ENCODE peak calls at places on chromosomes 7 and 10, in ten cellular contexts. A is B cell; J is HTR-8/SVneo; D is hepatocyte; H is activated gamma-delta T cell treated with anti-CD3 and anti-CD28 coated beads, Interleukin-2, amount 50 U/mL, for 16 hours; V is body of pancreas; I is cardiac septum; N is MM.1S; X is anterior cingulate cortex; L is adipocyte. E is an unnamed sample.

GRCh38 chr7:128145191-128145590 is 95.9 kb upstream of the LEP start:
- DNase-seq in H (no peak), I (no peak), L (no peak), X (no peak), V (no peak), N (no peak), J (no peak), D (no peak), A (no peak), E (no peak)

GRCh38 chr7:135253851-135254815 is 20.5 kb downstream of the STRA8 start:
- DNase-seq in H (no peak), V (no peak), N (no peak), J (peak), X (peak), I (peak), D (peak), L (peak), A (no peak), E (no peak)

GRCh38 chr7:139733751-139734150 is 44.0 kb downstream of the HIPK2 start:
- DNase-seq in X (no peak), H (no peak), J (no peak), I (no peak), V (no peak), A (no peak), L (no peak), D (no peak), N (no peak), E (no peak)

GRCh38 chr10:15189133-15189881 is 20.8 kb upstream of the NMT2 start:
- DNase-seq in L (no peak), D (no peak), V (no peak), A (peak), I (no peak), H (no peak), J (no peak), N (no peak), X (no peak), E (no peak)

GRCh38 chr7:103867874-103868273 is 121.6 kb downstream of the RELN start:
- DNase-seq in L (no peak), J (no peak), A (no peak), X (no peak), H (no peak), N (no peak), V (no peak), D (no peak), I (no peak), E (no peak)

GRCh38 chr7:134451656-134452055 is 7.2 kb downstream of the AKR1B1 start:
- DNase-seq in X (no peak), V (no peak), L (no peak), H (no peak), A (no peak), N (no peak), I (no peak), J (no peak), D (no peak), E (no peak)

GRCh38 chr10:84613336-84614021 is 285.1 kb downstream of the CCSER2 start:
- DNase-seq in V (peak), I (no peak), H (no peak), L (no peak), X (no peak), J (peak), D (peak), A (no peak), N (peak), E (peak)

GRCh38 chr7:2863461-2864066 is 19.5 kb upstream of the GNA12 start:
- DNase-seq in I (peak), N (peak), H (peak), L (peak), A (peak), V (peak), J (peak), D (peak), X (no peak), E (peak)

GRCh38 chr7:33807779-33808482 is 97.4 kb upstream of the BMPER start:
- DNase-seq in A (no peak), D (peak), J (peak), X (no peak), I (no peak), V (no peak), N (no peak), L (peak), H (no peak), E (peak)

GRCh38 chr10:72830625-72831024 is 62.9 kb upstream of the OIT3 start:
- DNase-seq in J (no peak), A (no peak), H (no peak), X (no peak), V (no peak), I (no peak), L (no peak), N (no peak), D (no peak), E (no peak)

GRCh38 chr7:151895008-151895661 is 18.2 kb upstream of the PRKAG2 start:
- DNase-seq in N (no peak), A (no peak), H (no peak), D (no peak), I (no peak), V (no peak), J (no peak), L (no peak), X (no peak), E (no peak)

GRCh38 chr10:2329082-2329481 is 591.8 kb upstream of the ADARB2 start:
- DNase-seq in I (no peak), H (no peak), N (no peak), V (no peak), A (no peak), J (no peak), L (no peak), X (no peak), D (no peak), E (no peak)

GRCh38 chr10:102274062-102274461 is 28.7 kb downstream of the GBF1 start:
- DNase-seq in A (no peak), X (no peak), V (no peak), D (no peak), N (no peak), L (no peak), J (no peak), H (no peak), I (no peak), E (no peak)

GRCh38 chr7:28835800-28836199 is 122.3 kb downstream of the TRIL start:
- DNase-seq in L (peak), A (no peak), X (no peak), D (no peak), H (no peak), V (no peak), I (no peak), J (no peak), N (peak), E (no peak)

GRCh38 chr10:112689327-112689726 is 242.3 kb downstream of the VTI1A start:
- DNase-seq in N (no peak), J (peak), X (no peak), D (peak), I (no peak), A (no peak), H (no peak), V (no peak), L (peak), E (peak)

GRCh38 chr10:131843089-131843595 is 57.7 kb upstream of the PPP2R2D start:
- DNase-seq in H (no peak), A (no peak), L (no peak), J (no peak), V (no peak), I (peak), N (no peak), D (no peak), X (no peak), E (no peak)

GRCh38 chr10:62017141-62017870 is 115.8 kb downstream of the ARID5B start:
- DNase-seq in I (no peak), N (no peak), J (no peak), H (no peak), X (no peak), A (peak), D (no peak), L (peak), V (no peak), E (no peak)

GRCh38 chr10:13276749-13277394 is 23.0 kb downstream of the PHYH start:
- DNase-seq in I (no peak), D (no peak), N (no peak), A (no peak), L (peak), H (no peak), X (no peak), V (no peak), J (no peak), E (no peak)

GRCh38 chr7:136953386-136953785 is 84.9 kb downstream of the CHRM2 start:
- DNase-seq in V (no peak), A (no peak), N (no peak), H (no peak), X (no peak), J (peak), I (no peak), L (peak), D (no peak), E (no peak)

GRCh38 chr7:26200113-26200443 is 468 bp downstream of the HNRNPA2B1 start:
- DNase-seq in N (peak), I (peak), L (peak), D (peak), J (no peak), X (peak), A (peak), H (peak), V (peak), E (peak)

GRCh38 chr7:18400726-18401125 is 94.8 kb upstream of the HDAC9 start:
- DNase-seq in X (no peak), L (no peak), N (no peak), J (no peak), A (no peak), I (no peak), V (no peak), H (no peak), D (no peak), E (no peak)

GRCh38 chr7:101164071-101164840 is 1.1 kb downstream of the VGF start:
- DNase-seq in N (no peak), H (no peak), J (no peak), A (no peak), X (no peak), L (peak), I (no peak), V (peak), D (peak), E (no peak)

GRCh38 chr10:24925799-24926198 is 26.6 kb downstream of the PRTFDC1 start:
- DNase-seq in H (no peak), N (no peak), I (no peak), D (no peak), A (no peak), L (no peak), J (no peak), X (no peak), V (no peak), E (no peak)

GRCh38 chr10:17213646-17214349 is 12.3 kb upstream of the TRDMT1 start:
- DNase-seq in N (no peak), V (no peak), H (no peak), D (no peak), L (peak), A (no peak), I (no peak), J (no peak), X (no peak), E (no peak)

GRCh38 chr10:113929522-113929921 is 75.1 kb downstream of the NHLRC2 start:
- DNase-seq in I (no peak), L (no peak), X (no peak), V (no peak), D (no peak), N (no peak), J (no peak), H (no peak), A (no peak), E (no peak)

GRCh38 chr10:2978111-2978510 is 89.2 kb upstream of the PFKP start:
- DNase-seq in X (no peak), V (no peak), A (no peak), L (peak), J (peak), I (no peak), D (peak), H (no peak), N (no peak), E (no peak)

GRCh38 chr7:138524259-138524658 is 64.2 kb downstream of the TRIM24 start:
- DNase-seq in V (no peak), N (no peak), A (no peak), L (no peak), X (no peak), I (no peak), H (no peak), J (no peak), D (no peak), E (no peak)

GRCh38 chr7:144720139-144720538 is 115.7 kb downstream of the TPK1 start:
- DNase-seq in J (peak), I (no peak), N (no peak), L (no peak), D (peak), V (no peak), H (no peak), A (no peak), X (no peak), E (no peak)

GRCh38 chr10:62082729-62083412 is 181.4 kb downstream of the ARID5B start:
- DNase-seq in N (no peak), J (no peak), H (no peak), A (no peak), X (no peak), V (no peak), I (no peak), D (no peak), L (peak), E (peak)

GRCh38 chr7:84370114-84370513 is 175.5 kb upstream of the SEMA3A start:
- DNase-seq in V (no peak), H (no peak), J (no peak), D (no peak), I (no peak), X (no peak), N (no peak), L (no peak), A (no peak), E (no peak)

GRCh38 chr7:73706122-73707044 is 13.1 kb downstream of the STX1A start:
- DNase-seq in D (no peak), I (no peak), V (no peak), N (no peak), L (no peak), J (no peak), A (no peak), X (no peak), H (no peak), E (peak)

GRCh38 chr10:50540069-50540825 is 83.5 kb downstream of the SGMS1 start:
- DNase-seq in A (no peak), D (no peak), V (no peak), I (no peak), X (no peak), L (no peak), H (no peak), N (no peak), J (no peak), E (peak)

E was measured in activated naive CD4-positive, alpha-beta T cell treated with anti-CD3 and anti-CD28 coated beads for 36 hours.